ENCODE peak calls at places on chromosomes 1 and 21, in six cellular contexts. R, U, X, Q, G and F are unnamed samples.

GRCh38 chr1:180923887-180924286 is 11.2 kb downstream of the KIAA1614 start:
- ATAC-seq in R (peak; percentile 12), U (no peak), X (no peak), Q (no peak), G (no peak), F (no peak)

GRCh38 chr1:78319603-78320002 is 171.2 kb upstream of the PTGFR start:
- ATAC-seq in R (no peak), U (no peak), X (no peak), Q (no peak), G (no peak), F (no peak)

GRCh38 chr1:24276791-24277190 is 42.4 kb upstream of the GRHL3 start:
- ATAC-seq in R (no peak), U (no peak), X (no peak), Q (no peak), G (no peak), F (no peak)

GRCh38 chr1:19439464-19440171 is 45.7 kb downstream of the CAPZB start:
- ATAC-seq in R (peak; percentile 78), U (peak; percentile 48), X (no peak), Q (no peak), G (peak; percentile 66), F (peak; percentile 10)

GRCh38 chr1:185603158-185603557 is 131.0 kb upstream of the HMCN1 start:
- ATAC-seq in R (no peak), U (no peak), X (no peak), Q (no peak), G (peak; percentile 41), F (no peak)

GRCh38 chr1:199759268-199759724 is 268.2 kb upstream of the NR5A2 start:
- ATAC-seq in R (no peak), U (peak; percentile 97), X (no peak), Q (no peak), G (no peak), F (no peak)

GRCh38 chr1:192580351-192580962 is 4.9 kb downstream of the RGS1 start:
- ATAC-seq in R (no peak), U (peak; percentile 94), X (peak; percentile 62), Q (peak; percentile 87), G (peak; percentile 33), F (peak; percentile 82)

GRCh38 chr1:58200437-58200836 is 346.1 kb downstream of the OMA1 start:
- ATAC-seq in R (no peak), U (no peak), X (no peak), Q (no peak), G (no peak), F (no peak)

GRCh38 chr1:45667321-45668111 is 18.8 kb downstream of the GPBP1L1 start:
- ATAC-seq in R (peak; percentile 9), U (no peak), X (no peak), Q (no peak), G (no peak), F (no peak)

GRCh38 chr1:117059334-117059677 is 820 bp upstream of the TTF2 start:
- ATAC-seq in R (peak; percentile 71), U (peak; percentile 62), X (peak; percentile 64), Q (no peak), G (peak; percentile 60), F (no peak)
- TF ChIP-seq POLR2A in R (no peak), U (no peak), X (no peak), Q (no peak), G (peak; percentile 54), F (no peak)

GRCh38 chr1:3460653-3461237 is 6.3 kb downstream of the ARHGEF16 start:
- ATAC-seq in R (no peak), U (no peak), X (peak; percentile 34), Q (no peak), G (no peak), F (no peak)
- TF ChIP-seq EP300 in R (no peak), U (no peak), X (no peak), Q (no peak), G (no peak), F (no peak)

GRCh38 chr21:45329261-45330074 is 41.8 kb upstream of the POFUT2 start:
- ATAC-seq in R (no peak), U (peak; percentile 68), X (peak; percentile 42), Q (peak; percentile 20), G (no peak), F (peak; percentile 27)

GRCh38 chr21:45328198-45329087 is 40.7 kb upstream of the POFUT2 start:
- ATAC-seq in R (no peak), U (no peak), X (no peak), Q (no peak), G (no peak), F (no peak)

GRCh38 chr21:45330851-45331261 is 43.2 kb upstream of the POFUT2 start:
- ATAC-seq in R (no peak), U (no peak), X (no peak), Q (no peak), G (no peak), F (no peak)

GRCh38 chr21:45331521-45332257 is 44.0 kb upstream of the POFUT2 start:
- ATAC-seq in R (no peak), U (no peak), X (no peak), Q (no peak), G (no peak), F (no peak)

GRCh38 chr21:45330075-45330781 is 42.5 kb upstream of the POFUT2 start:
- ATAC-seq in R (no peak), U (peak; percentile 84), X (peak; percentile 85), Q (peak; percentile 66), G (no peak), F (peak; percentile 76)
- TF ChIP-seq POLR2A in R (no peak), U (no peak), X (no peak), Q (no peak), G (no peak), F (no peak)

GRCh38 chr1:203326830-203327683 is 21.7 kb downstream of the BTG2 start:
- ATAC-seq in R (peak; percentile 98), U (peak; percentile 97), X (peak; percentile 97), Q (peak; percentile 95), G (peak; percentile 81), F (peak; percentile 90)

GRCh38 chr1:203331224-203331623 is 19.7 kb downstream of the FMOD start:
- ATAC-seq in R (no peak), U (no peak), X (no peak), Q (no peak), G (no peak), F (no peak)

GRCh38 chr1:203327684-203328457 is 22.6 kb downstream of the BTG2 start:
- ATAC-seq in R (peak; percentile 68), U (peak; percentile 82), X (peak; percentile 36), Q (peak; percentile 73), G (peak; percentile 54), F (peak; percentile 39)

GRCh38 chr1:203325418-203326091 is 20.2 kb downstream of the BTG2 start:
- ATAC-seq in R (no peak), U (no peak), X (no peak), Q (peak; percentile 25), G (peak; percentile 39), F (no peak)

DNA sequence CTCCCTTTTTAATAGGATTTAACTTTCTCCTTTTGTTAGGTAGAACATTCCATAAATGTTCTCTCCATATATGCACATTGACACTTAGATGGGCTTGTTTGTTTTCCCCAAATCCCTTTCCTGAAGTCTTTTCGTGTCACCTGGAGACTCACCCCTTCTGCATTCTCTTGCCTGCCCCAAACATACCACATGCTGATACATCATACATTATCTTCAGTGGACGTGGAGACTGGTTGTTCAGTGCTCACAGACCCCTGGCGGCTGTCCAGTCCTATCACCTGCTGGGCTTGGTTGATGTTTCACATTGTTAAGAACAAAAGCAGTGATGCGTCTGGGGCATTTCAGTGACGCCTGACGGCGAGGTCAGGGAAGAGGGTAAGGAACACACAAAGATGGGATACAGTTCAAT is 22.2 kb downstream of the FMOD start:
- ATAC-seq in R (peak; percentile 44), U (no peak), X (peak; percentile 29), Q (no peak), G (no peak), F (no peak)
- TF ChIP-seq EP300 in R (no peak), U (no peak), X (no peak), Q (no peak), G (no peak), F (no peak)